ENCODE peak calls at places on chromosome X, in five cellular contexts. H, F, V, Z and D are unnamed samples.

GRCh38 chrX:43836435-43837184 is 45.6 kb downstream of the MAOB start:
- DNase-seq in H (no peak), F (peak; percentile 31), V (no peak), Z (peak; percentile 18), D (peak; percentile 26)

GRCh38 chrX:54937416-54937815 is 16.8 kb downstream of the TRO start:
- DNase-seq in H (no peak), F (no peak), V (no peak), Z (no peak), D (no peak)

GRCh38 chrX:63635750-63636149 is 149.3 kb downstream of the ARHGEF9 start:
- DNase-seq in H (no peak), F (no peak), V (no peak), Z (no peak), D (no peak)

GRCh38 chrX:134026732-134027311 is 41.4 kb upstream of the GPC3 start:
- DNase-seq in H (no peak), F (peak; percentile 66), V (peak; percentile 53), Z (peak; percentile 5), D (peak; percentile 28)

GRCh38 chrX:56978172-56978571 is 17.2 kb downstream of the SPIN3 start:
- DNase-seq in H (no peak), F (peak; percentile 59), V (no peak), Z (peak; percentile 44), D (peak; percentile 48)

GRCh38 chrX:154371771-154372300 is 2.6 kb downstream of the FLNA start:
- DNase-seq in H (no peak), F (peak; percentile 36), V (no peak), Z (no peak), D (no peak)

GRCh38 chrX:103629295-103630170 is 758 bp downstream of the TCEAL1 start:
- DNase-seq in H (peak; percentile 55), F (peak; percentile 48), V (peak; percentile 82), Z (peak; percentile 67), D (peak; percentile 71)

GRCh38 chrX:130079824-130080406 is 30.4 kb downstream of the ELF4 start:
- DNase-seq in H (peak; percentile 54), F (peak; percentile 67), V (no peak), Z (peak; percentile 75), D (peak; percentile 81)

GRCh38 chrX:119427024-119427794 is 28.1 kb downstream of the SLC25A43 start:
- DNase-seq in H (no peak), F (no peak), V (no peak), Z (peak; percentile 34), D (no peak)

DNA sequence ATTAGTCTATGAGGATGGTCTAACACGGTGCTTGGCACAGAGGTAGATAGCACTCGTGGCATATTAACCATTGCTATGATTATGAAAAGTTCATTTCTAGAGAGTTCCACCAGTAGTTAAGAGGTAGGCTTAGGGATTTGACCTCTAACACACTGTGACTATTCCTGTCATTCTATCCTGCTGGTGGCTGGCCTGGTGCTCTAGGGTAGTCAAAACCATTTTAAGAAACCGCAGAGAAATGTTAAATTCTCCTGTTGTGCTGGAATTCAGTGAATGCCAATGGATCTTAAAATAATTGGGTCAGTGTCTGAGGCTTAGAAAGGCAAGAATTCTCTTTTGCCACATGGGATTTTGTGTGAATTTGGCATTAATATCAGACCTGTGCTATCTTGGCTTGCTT is 53.9 kb downstream of the VGLL1 start:
- DNase-seq in H (no peak), F (no peak), V (no peak), Z (no peak), D (no peak)
- H3K4me3 ChIP-seq in H (no peak overlapping the region), F (no peak overlapping the region), V (no peak overlapping the region), Z (no peak overlapping the region), D (no peak overlapping the region)

DNA sequence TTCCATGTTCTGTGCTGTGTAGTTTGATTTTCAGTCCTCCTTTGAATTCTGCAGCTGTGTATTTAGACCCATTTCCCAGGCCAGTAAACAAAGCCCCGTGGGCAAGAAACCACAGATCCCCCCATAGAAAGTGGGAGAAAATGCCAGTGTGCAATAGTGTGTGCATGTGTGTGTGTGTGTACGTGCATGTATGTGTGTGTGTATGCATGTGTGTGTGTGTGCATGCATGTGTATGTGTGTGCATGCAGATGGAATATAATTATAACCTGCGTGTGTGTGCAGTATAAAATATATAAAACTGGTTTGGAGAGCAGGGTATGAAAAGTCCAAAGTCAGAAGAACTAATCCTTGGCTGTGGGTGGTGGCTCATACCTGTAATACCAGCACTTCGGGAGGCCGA is 5.2 kb upstream of the CD99 start:
- DNase-seq in H (no peak), F (no peak), V (no peak), Z (no peak), D (no peak)
- TF ChIP-seq CTCF in H (no peak), F (no peak), V (no peak), Z (no peak), D (no peak)

GRCh38 chrX:150201841-150202240 is 161.3 kb upstream of the MAMLD1 start:
- DNase-seq in H (no peak), F (no peak), V (no peak), Z (no peak), D (no peak)

GRCh38 chrX:150199803-150200202 is 163.3 kb upstream of the MAMLD1 start:
- DNase-seq in H (no peak), F (no peak), V (no peak), Z (no peak), D (no peak)

GRCh38 chrX:150200361-150200760 is 162.8 kb upstream of the MAMLD1 start:
- DNase-seq in H (no peak), F (no peak), V (no peak), Z (no peak), D (no peak)

GRCh38 chrX:150201391-150201790 is 161.7 kb upstream of the MAMLD1 start:
- DNase-seq in H (no peak), F (no peak), V (no peak), Z (no peak), D (no peak)

DNA sequence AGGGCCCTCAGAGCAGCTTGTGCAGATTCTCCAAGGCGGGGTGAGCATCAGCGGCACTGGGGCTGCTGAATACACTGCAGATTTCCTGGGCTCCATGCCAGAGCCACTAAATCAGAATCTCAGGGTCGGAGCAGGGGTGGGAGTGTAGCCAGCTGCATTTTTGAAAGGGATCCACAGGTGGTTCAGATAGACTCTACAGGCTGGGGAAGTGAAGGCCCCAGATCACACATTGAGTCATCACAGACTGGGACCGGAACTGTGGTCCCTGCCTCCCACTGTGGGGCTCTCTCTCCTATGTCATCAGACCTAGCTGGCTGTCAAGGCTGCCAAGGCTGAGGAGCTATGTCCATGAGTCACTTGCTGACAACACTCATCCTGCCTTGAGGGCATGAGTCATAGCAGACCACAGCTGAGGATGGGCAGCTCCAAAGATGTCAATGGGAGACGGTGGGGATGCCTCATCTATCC is 162.3 kb upstream of the MAMLD1 start:
- DNase-seq in H (peak; percentile 96), F (peak; percentile 98), V (peak; percentile 80), Z (peak; percentile 98), D (peak; percentile 92)
- H3K4me3 ChIP-seq in H (no peak overlapping the region), F (no peak overlapping the region), V (no peak overlapping the region), Z (no peak overlapping the region), D (no peak overlapping the region)

DNA sequence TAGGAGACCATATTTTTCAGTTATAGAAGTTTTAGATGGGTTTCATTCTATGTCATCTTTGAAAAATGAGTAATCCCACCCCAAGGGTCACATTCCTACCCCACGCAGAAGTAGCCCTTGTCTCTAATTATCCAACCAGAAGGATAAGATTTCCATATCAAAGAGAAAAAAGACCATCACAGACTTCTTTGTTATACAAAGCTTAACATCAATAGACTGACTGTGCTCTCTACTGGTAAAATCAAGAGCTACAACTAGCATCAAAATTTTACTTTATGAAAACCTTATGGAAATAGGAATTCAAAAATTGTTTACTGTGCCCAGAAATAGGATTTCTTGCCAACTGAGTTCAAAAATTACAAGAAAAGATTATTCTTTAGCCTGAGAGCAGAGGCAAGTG is 24.9 kb downstream of the TNMD start:
- DNase-seq in H (no peak), F (no peak), V (no peak), Z (no peak), D (no peak)
- TF ChIP-seq CTCF in H (no peak), F (no peak), V (no peak), Z (peak; percentile 6), D (peak; percentile 10)

GRCh38 chrX:45063319-45064095 is 137.2 kb downstream of the DIPK2B start:
- DNase-seq in H (no peak), F (peak; percentile 76), V (no peak), Z (peak; percentile 7), D (no peak)
- H3K4me3 ChIP-seq in H (no peak overlapping the region), F (no peak overlapping the region), V (no peak overlapping the region), Z (no peak overlapping the region), D (no peak overlapping the region)

GRCh38 chrX:106038625-106039024 is at the start of gene SERPINA7:
- DNase-seq in H (no peak), F (no peak), V (no peak), Z (no peak), D (no peak)

GRCh38 chrX:106037835-106038473 is 573 bp downstream of the SERPINA7 start:
- DNase-seq in H (no peak), F (no peak), V (no peak), Z (no peak), D (no peak)

GRCh38 chrX:106042296-106042695 is 3.8 kb upstream of the SERPINA7 start:
- DNase-seq in H (no peak), F (no peak), V (no peak), Z (no peak), D (no peak)

GRCh38 chrX:106036716-106037115 is 1.8 kb downstream of the SERPINA7 start:
- DNase-seq in H (no peak), F (no peak), V (no peak), Z (no peak), D (no peak)

DNA sequence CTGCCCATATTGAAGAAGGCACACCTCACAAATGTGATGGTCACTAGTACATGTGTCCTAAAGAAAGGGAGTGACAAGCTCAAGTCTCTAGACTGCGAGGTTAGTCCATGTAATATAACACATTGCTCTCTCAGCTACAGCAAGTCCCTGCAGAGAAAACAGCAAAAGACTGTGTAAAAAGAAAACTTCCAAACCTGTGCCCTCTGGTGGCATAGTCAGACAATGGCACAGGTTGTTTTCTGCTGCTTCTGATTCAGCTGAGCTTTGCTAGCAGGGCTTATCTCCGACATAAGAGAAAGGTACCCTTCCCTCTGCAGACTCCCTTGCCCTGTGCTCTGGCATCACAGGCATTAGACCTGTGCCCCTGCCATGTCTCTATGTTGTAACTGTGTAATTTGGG is 1.4 kb upstream of the SERPINA7 start:
- DNase-seq in H (no peak), F (peak; percentile 29), V (no peak), Z (no peak), D (no peak)
- TF ChIP-seq CTCF in H (no peak), F (peak; percentile 63), V (no peak), Z (peak; percentile 31), D (peak; percentile 24)

DNA sequence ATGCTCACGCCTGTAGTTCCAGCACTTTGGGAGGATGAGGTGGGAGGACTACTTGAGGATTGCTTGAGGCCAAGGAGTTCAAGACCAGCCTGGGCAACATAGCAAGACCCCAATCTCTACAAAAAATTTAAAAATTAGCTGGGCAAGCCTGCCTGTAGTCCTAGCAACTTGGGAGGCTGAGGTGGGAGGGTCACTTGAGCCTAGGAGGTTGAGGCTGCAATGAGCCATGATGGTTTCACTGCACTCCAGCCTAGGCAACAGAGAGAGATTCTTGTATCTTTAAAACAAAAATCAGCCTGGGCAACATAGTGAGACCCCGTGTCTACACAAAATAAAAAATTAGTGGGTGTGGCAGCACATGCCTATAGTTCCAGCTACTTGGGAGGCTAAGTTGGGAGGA is 1.9 kb downstream of the ZNF41 start:
- DNase-seq in H (no peak), F (no peak), V (no peak), Z (no peak), D (no peak)
- H3K4me3 ChIP-seq in H (no peak overlapping the region), F (no peak overlapping the region), V (no peak overlapping the region), Z (no peak overlapping the region), D (no peak overlapping the region)